ENCODE peak calls at places on chromosome 7, in four cellular contexts. N is H1, W is H9, P is IMR-90. S is an unnamed sample.

GRCh38 chr7:101121996-101122932 is 4.6 kb upstream of the SERPINE1 start:
- DNase-seq in N (no peak), W (peak), P (peak), S (peak)

GRCh38 chr7:92436843-92437445 is 10.3 kb upstream of the GATAD1 start:
- DNase-seq in W (peak), N (no peak), P (no peak), S (no peak)

GRCh38 chr7:150996289-150997074 is 5.7 kb downstream of the NOS3 start:
- DNase-seq in N (no peak), P (no peak), W (peak), S (peak)

GRCh38 chr7:51316262-51316665 is 345 bp downstream of the COBL start:
- DNase-seq in N (peak), W (peak), P (no peak), S (peak)

GRCh38 chr7:151832656-151833055 is 44.3 kb downstream of the PRKAG2 start:
- DNase-seq in W (no peak), N (no peak), P (no peak), S (no peak)

GRCh38 chr7:104772405-104772821 is 241.6 kb upstream of the KMT2E start:
- DNase-seq in W (peak), P (no peak), N (peak), S (peak)

GRCh38 chr7:13742126-13742525 is 247.3 kb downstream of the ETV1 start:
- DNase-seq in P (peak), N (no peak), W (no peak), S (peak)

GRCh38 chr7:94375167-94375566 is 19.5 kb upstream of the COL1A2 start:
- DNase-seq in P (peak), W (peak), N (no peak), S (peak)

GRCh38 chr7:29146082-29146706 is at the start of gene CPVL:
- DNase-seq in N (peak), W (peak), P (no peak), S (peak)

GRCh38 chr7:18792866-18793595 is 297.5 kb downstream of the HDAC9 start:
- DNase-seq in N (peak), P (peak), W (no peak), S (peak)

GRCh38 chr7:103538964-103539709 is 93.1 kb upstream of the SLC26A5 start:
- DNase-seq in W (no peak), P (no peak), N (no peak), S (no peak)

GRCh38 chr7:111992601-111993000 is 213.6 kb downstream of the DOCK4 start:
- DNase-seq in P (peak), W (no peak), N (no peak), S (no peak)

GRCh38 chr7:22114440-22114981 is 168.8 kb upstream of the CDCA7L start:
- DNase-seq in P (no peak), W (peak), N (no peak), S (no peak)

GRCh38 chr7:84039432-84039831 is 155.2 kb downstream of the SEMA3A start:
- DNase-seq in P (no peak), W (no peak), N (no peak), S (no peak)

GRCh38 chr7:26444554-26444953 is 152.9 kb downstream of the SNX10 start:
- DNase-seq in P (no peak), N (no peak), W (no peak), S (no peak)

GRCh38 chr7:127997226-127997922 is 33.9 kb downstream of the LRRC4 start:
- DNase-seq in W (no peak), N (no peak), P (peak), S (peak)

GRCh38 chr7:2523941-2524807 is 4.6 kb downstream of the LFNG start:
- DNase-seq in W (peak), N (peak), P (peak), S (peak)

GRCh38 chr7:106715730-106716129 is 54.8 kb upstream of the CCDC71L start:
- DNase-seq in P (no peak), N (no peak), W (no peak), S (no peak)

GRCh38 chr7:37427276-37427940 is 21.3 kb downstream of the ELMO1 start:
- DNase-seq in W (no peak), N (no peak), P (no peak), S (no peak)

GRCh38 chr7:143258830-143259229 is 4.4 kb upstream of the GSTK1 start:
- DNase-seq in N (no peak), W (no peak), P (peak), S (no peak)

GRCh38 chr7:102080371-102081243 is 206.1 kb upstream of the SH2B2 start:
- DNase-seq in N (no peak), W (no peak), P (no peak), S (no peak)

GRCh38 chr7:23520582-23520981 is 11.2 kb downstream of the TRA2A start:
- DNase-seq in N (peak), P (no peak), W (no peak), S (peak)

GRCh38 chr7:89002942-89003618 is 207.5 kb upstream of the TEX47 start:
- DNase-seq in W (no peak), N (no peak), P (no peak), S (no peak)

GRCh38 chr7:140926021-140926812 is 1.5 kb upstream of the BRAF start:
- DNase-seq in N (no peak), P (no peak), W (no peak), S (no peak)

GRCh38 chr7:132613737-132614136 is 37.5 kb upstream of the PLXNA4 start:
- DNase-seq in P (no peak), W (no peak), N (no peak), S (no peak)

GRCh38 chr7:130880668-130881067 is 146.7 kb upstream of the KLF14 start:
- DNase-seq in N (peak), W (no peak), P (peak), S (no peak)
- H3K56ac ChIP-seq in N (no peak), W (no peak), P (no peak), S (no peak)

GRCh38 chr7:30649717-30650116 is 32.5 kb downstream of the CRHR2 start:
- DNase-seq in W (peak), N (no peak), P (no peak), S (no peak)

GRCh38 chr7:30652951-30653641 is 29.2 kb downstream of the CRHR2 start:
- DNase-seq in P (no peak), W (no peak), N (no peak), S (no peak)

GRCh38 chr7:30654296-30655090 is 27.8 kb downstream of the CRHR2 start:
- DNase-seq in W (no peak), N (no peak), P (no peak), S (no peak)

GRCh38 chr7:30650455-30650854 is 31.8 kb downstream of the CRHR2 start:
- DNase-seq in W (peak), P (no peak), N (no peak), S (peak)

GRCh38 chr7:30652132-30652531 is 30.1 kb downstream of the CRHR2 start:
- DNase-seq in P (no peak), N (no peak), W (no peak), S (no peak)
- H3K56ac ChIP-seq in P (no peak), N (no peak), W (no peak), S (no peak)

GRCh38 chr7:12028508-12028907 is 182.6 kb upstream of the TMEM106B start:
- DNase-seq in W (no peak), N (no peak), P (peak), S (no peak)

GRCh38 chr7:12030116-12030515 is 181.0 kb upstream of the TMEM106B start:
- DNase-seq in W (peak), N (no peak), P (peak), S (peak)

GRCh38 chr7:12031638-12032037 is 179.5 kb upstream of the TMEM106B start:
- DNase-seq in P (peak), W (peak), N (no peak), S (peak)

GRCh38 chr7:12031186-12031585 is 179.9 kb upstream of the TMEM106B start:
- DNase-seq in N (no peak), W (no peak), P (peak), S (no peak)

GRCh38 chr7:12032146-12032545 is 178.9 kb upstream of the TMEM106B start:
- DNase-seq in P (peak), N (no peak), W (no peak), S (peak)
- H3K56ac ChIP-seq in P (peak), N (no peak), W (no peak), S (no peak)

DNA sequence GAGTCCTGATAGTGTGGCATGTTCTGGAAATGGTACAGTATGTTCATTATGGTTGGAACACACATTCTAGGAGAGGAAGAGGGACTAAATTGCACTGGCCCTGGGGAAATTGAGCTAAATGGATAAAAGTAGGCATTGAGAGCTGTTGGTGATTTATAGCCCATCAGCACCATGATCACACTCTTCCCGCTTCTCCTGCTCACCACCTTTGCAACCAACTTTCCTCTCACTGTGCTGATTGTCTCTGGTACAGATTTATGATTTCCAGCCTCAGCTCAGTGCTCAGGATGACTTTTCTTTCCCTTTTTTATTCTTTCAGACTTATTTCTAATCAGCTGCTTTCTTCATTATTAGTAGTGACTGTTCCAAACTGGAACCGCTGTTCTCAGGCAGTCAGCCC is 51.3 kb upstream of the RPA3 start:
- DNase-seq in W (no peak), N (no peak), P (no peak), S (no peak)
- H3K56ac ChIP-seq in W (no peak), N (no peak), P (no peak), S (no peak)

DNA sequence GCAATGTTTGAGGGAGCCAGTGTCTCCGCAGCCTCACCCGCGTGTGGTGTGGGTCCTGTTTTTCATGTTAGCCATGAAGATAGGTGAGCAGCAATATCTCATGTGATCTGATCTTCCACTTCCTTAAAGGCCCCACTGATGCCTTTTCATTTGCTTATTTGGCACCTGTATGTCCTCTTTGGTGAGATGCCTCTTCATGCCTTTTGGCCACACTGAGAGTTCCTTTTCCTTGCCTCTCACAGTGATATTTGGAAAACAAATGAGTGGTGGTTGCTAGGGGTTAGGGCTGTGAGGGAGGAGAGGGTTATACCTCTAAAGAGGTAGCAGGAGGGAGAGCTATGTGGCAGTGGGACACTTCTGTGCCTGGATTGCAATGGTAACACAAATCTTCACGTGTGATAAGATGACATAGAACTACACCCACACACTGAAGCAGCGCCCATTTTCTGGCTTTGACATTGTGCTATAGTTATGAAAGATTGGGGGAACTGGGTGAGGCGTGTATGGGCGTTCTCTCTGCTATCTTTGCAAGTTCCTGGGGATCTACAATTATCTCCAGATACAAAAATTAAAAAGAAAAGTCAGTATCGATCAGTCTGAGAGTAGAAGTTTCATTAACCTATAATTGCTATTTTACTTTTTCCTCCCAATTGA is 90.5 kb upstream of the TNS3 start:
- DNase-seq in N (no peak), W (no peak), P (no peak), S (peak)
- H3K56ac ChIP-seq in N (no peak), W (no peak), P (no peak), S (no peak)

DNA sequence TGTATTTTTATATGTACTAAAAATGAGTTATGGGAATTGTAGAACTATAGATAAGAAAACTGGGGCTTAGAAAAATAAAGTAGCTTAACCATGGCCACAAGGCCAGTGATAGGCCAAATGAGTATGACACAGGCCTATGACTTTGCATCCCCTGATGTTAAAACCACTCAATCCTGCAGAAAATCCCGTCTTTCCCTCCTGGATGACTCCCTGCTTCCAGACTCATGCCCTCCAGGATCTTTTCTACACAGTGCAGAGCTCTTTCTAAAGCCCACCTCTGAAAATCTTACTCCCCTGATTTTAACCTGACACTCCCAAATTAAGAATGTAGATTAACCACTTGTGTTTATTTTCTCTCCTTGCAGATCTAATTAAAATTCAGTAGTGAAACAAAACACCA is 489.2 kb upstream of the LRRN3 start:
- DNase-seq in N (no peak), W (no peak), P (no peak), S (no peak)
- H3K56ac ChIP-seq in N (no peak), W (no peak), P (no peak), S (no peak)

DNA sequence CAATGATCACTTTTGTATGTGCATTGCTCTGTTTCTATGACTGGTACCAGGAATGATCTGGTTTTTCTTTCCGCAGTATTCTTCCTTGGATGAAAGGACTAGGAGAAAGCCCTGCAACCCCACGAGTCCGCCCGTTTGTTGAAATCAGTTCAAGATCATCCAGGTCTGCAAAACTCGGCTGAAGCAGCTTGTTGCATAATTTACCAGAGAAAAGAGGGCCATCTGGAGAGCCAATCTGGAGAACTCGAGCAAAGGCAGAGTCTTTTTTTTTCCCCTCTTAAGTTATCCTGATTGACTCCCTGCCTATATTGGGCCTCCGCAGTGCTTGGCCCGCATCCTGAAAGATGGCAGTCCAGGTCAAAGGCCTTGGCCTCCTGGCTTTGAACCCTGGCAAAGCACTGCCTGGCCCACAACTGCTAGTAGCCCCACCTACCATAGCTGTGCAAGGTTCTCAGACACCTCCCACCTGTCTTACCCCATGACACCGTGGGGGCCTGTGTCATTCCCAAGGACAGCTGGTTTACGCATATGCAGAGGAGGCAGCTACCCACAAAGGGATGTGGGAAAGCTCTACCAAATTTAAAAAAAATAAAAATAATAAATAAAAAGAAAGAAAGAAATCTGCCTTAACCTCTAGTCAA is 572.2 kb downstream of the INHBA start:
- DNase-seq in P (no peak), W (peak), N (no peak), S (no peak)
- H3K56ac ChIP-seq in P (no peak), W (no peak), N (no peak), S (no peak)

GRCh38 chr7:129875745-129876411 is 76.9 kb downstream of the UBE2H start:
- DNase-seq in W (no peak), P (peak), N (no peak), S (peak)
- H3K56ac ChIP-seq in W (no peak), P (no peak), N (no peak), S (no peak)

GRCh38 chr7:121437470-121437869 is 41.4 kb upstream of the FAM3C start:
- DNase-seq in N (no peak), W (no peak), P (no peak), S (no peak)

GRCh38 chr7:121436136-121436535 is 40.0 kb upstream of the FAM3C start:
- DNase-seq in W (no peak), N (no peak), P (no peak), S (no peak)

GRCh38 chr7:121433775-121434174 is 37.7 kb upstream of the FAM3C start:
- DNase-seq in P (no peak), N (no peak), W (no peak), S (no peak)

GRCh38 chr7:121440857-121441503 is 44.9 kb upstream of the FAM3C start:
- DNase-seq in P (no peak), N (no peak), W (no peak), S (no peak)

DNA sequence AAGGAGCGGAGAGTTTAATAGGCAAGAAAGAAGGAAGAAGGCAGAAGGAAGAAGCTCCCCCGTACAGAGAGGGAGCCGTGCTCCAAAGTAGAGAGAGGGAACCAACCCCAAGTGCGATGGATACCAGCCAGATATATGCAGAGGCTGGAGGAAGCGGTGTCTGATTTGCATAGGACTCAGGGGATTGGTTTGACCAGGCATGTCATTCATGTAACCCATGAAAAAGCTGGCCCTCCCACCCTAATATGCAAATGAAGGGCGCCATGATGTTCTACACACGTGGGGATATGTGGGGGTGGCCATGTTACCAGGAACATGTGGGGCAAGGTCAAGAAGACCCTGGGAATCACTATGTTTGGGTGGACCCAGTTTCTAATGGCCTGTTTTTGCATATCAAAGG is 40.6 kb upstream of the FAM3C start:
- DNase-seq in W (peak), P (no peak), N (no peak), S (peak)
- H3K56ac ChIP-seq in W (no peak), P (no peak), N (no peak), S (no peak)

DNA sequence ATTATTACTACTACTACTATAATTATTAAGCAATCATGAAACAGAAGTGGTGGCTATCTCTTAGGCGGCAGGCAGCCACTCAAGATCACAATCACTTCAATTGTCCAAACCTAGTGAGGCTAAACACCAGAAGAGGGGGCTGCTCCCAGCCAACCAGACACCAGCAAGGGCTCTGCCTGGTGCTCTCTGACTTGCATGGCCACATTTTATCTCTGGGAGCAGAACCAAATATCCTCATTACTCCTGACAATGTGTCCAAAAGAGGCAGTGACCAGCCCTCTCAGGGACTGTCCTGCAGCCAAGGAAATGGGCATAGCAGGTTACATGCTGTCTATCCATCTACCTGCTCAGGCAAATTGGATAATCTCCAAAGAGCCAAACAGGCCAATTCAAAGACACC is 187.4 kb upstream of the PDE1C start:
- DNase-seq in P (no peak), W (no peak), N (no peak), S (peak)
- H3K56ac ChIP-seq in P (no peak), W (no peak), N (no peak), S (no peak)

S was measured in mesendoderm.